ENCODE peak calls at places on chromosomes 5 and 9, in eight cellular contexts. S, F, H, X, T, E, O and A are unnamed samples.
A peak's percentile ranks its signal among the peaks of the same experiment; 100 is the strongest.

GRCh38 chr5:81167544-81167943 is 65.6 kb upstream of the CKMT2 start:
- DNase-seq in T (no peak), S (no peak), E (no peak), O (no peak), H (no peak), X (no peak), F (no peak), A (no peak)

GRCh38 chr5:106414342-106414741 is 1256.4 kb downstream of the EFNA5 start:
- DNase-seq in O (no peak), S (no peak), X (no peak), E (no peak), H (no peak), T (no peak), F (no peak), A (no peak)

GRCh38 chr9:87276327-87276841 is 221.3 kb upstream of the DAPK1 start:
- DNase-seq in E (no peak), F (no peak), S (no peak), X (no peak), H (no peak), T (no peak), O (peak; percentile 81), A (no peak)

GRCh38 chr9:123072407-123072995 is 39.0 kb downstream of the GPR21 start:
- DNase-seq in F (no peak), H (no peak), E (no peak), O (no peak), T (no peak), X (no peak), S (no peak), A (no peak)

GRCh38 chr5:139417214-139417613 is 13.3 kb upstream of the SPATA24 start:
- DNase-seq in H (peak; percentile 33), S (peak; percentile 77), T (no peak), O (no peak), X (no peak), F (peak; percentile 50), E (no peak), A (no peak)

GRCh38 chr9:135978650-135979461 is 17.7 kb upstream of the UBAC1 start:
- DNase-seq in T (no peak), O (no peak), X (no peak), H (no peak), E (peak; percentile 46), F (no peak), S (no peak), A (no peak)

GRCh38 chr9:38681747-38682227 is 38.1 kb downstream of the FAM240B start:
- DNase-seq in O (peak; percentile 85), S (no peak), F (no peak), X (peak; percentile 14), H (no peak), T (no peak), E (no peak), A (no peak)

GRCh38 chr9:104279535-104280215 is 185.6 kb downstream of the SMC2 start:
- DNase-seq in S (no peak), X (no peak), F (no peak), H (no peak), E (no peak), O (peak; percentile 67), T (no peak), A (no peak)

GRCh38 chr9:129568560-129569505 is 52.1 kb downstream of the C9orf50 start:
- DNase-seq in T (no peak), X (no peak), S (peak; percentile 79), E (no peak), F (peak; percentile 78), H (peak; percentile 44), O (no peak), A (peak; percentile 69)

GRCh38 chr9:89576404-89576824 is 28.4 kb upstream of the GADD45G start:
- DNase-seq in O (peak; percentile 67), S (no peak), T (no peak), X (no peak), H (no peak), E (no peak), F (no peak), A (peak; percentile 35)

GRCh38 chr5:96316017-96316416 is 117.0 kb downstream of the PCSK1 start:
- DNase-seq in T (no peak), H (no peak), S (no peak), E (no peak), O (no peak), X (no peak), F (no peak), A (no peak)

GRCh38 chr5:39014544-39014943 is 59.7 kb downstream of the RICTOR start:
- DNase-seq in O (peak; percentile 89), T (no peak), F (no peak), H (no peak), X (no peak), E (no peak), S (no peak), A (no peak)

GRCh38 chr9:77897292-77897691 is 134.3 kb downstream of the GNAQ start:
- DNase-seq in H (no peak), T (no peak), F (no peak), X (peak; percentile 12), S (no peak), E (no peak), O (peak; percentile 40), A (no peak)
- TF ChIP-seq CTCF in H (peak; percentile 7), T (peak; percentile 15), F (no peak), X (peak; percentile 23), S (no peak), E (no peak), O (peak; percentile 37), A (no peak)

GRCh38 chr5:71782771-71783770 is 64.0 kb downstream of the CARTPT start:
- DNase-seq in H (peak; percentile 76), F (peak; percentile 85), O (peak; percentile 84), X (peak; percentile 29), E (no peak), S (peak; percentile 80), T (peak; percentile 63), A (peak; percentile 75)
- TF ChIP-seq CTCF in H (peak; percentile 64), F (peak; percentile 70), O (peak; percentile 87), X (peak; percentile 83), E (peak; percentile 32), S (no peak), T (peak; percentile 79), A (peak; percentile 47)

GRCh38 chr9:30039712-30040111 is 2344.7 kb upstream of the ACO1 start:
- DNase-seq in T (no peak), X (no peak), E (no peak), F (no peak), S (no peak), H (no peak), O (no peak), A (no peak)
- TF ChIP-seq CTCF in T (no peak), X (no peak), E (no peak), F (no peak), S (no peak), H (no peak), O (no peak), A (no peak)

GRCh38 chr9:32526707-32527048 is 682 bp upstream of the RIGI start:
- DNase-seq in F (no peak), X (no peak), E (no peak), S (no peak), O (no peak), T (no peak), H (no peak), A (no peak)
- TF ChIP-seq CTCF in F (no peak), X (no peak), E (peak; percentile 6), S (no peak), O (no peak), T (no peak), H (no peak), A (no peak)

GRCh38 chr5:114782869-114783268 is 386.8 kb downstream of the TRIM36 start:
- DNase-seq in X (no peak), O (no peak), H (peak; percentile 56), E (no peak), T (peak; percentile 23), F (no peak), S (no peak), A (no peak)
- TF ChIP-seq CTCF in X (no peak), O (no peak), H (no peak), E (no peak), T (no peak), F (no peak), S (no peak), A (no peak)